ENCODE peak calls at places on chromosome 14, in ten cellular contexts. One of them, this sample, is unnamed.
A peak's percentile ranks its signal among the peaks of the same experiment; 100 is the strongest.

GRCh38 chr14:105142651-105143450 is 25.7 kb downstream of the JAG2 start:
- DNase-seq in endodermal cell: peak; percentile 32
- DNase-seq in uterus: no peak
- DNase-seq in Peyer's patch: peak; percentile 48
- DNase-seq in D341Med: no peak
- DNase-seq in NCI-H1105 treated with DMSO at 0.1 percent for 48 hours: no peak
- DNase-seq in HT1080: no peak
- DNase-seq in tibial artery: peak; percentile 60
- DNase-seq in activated naive CD4-positive, alpha-beta T cell treated with Interleukin-2 at 50 U/mL for 16 hours: no peak
- DNase-seq in stimulated activated CD4-positive, alpha-beta T cell treated with anti-CD3 and anti-CD28 coated beads, Interleukin-4, amount 100 ng/mL, for 48 hours: no peak
- DNase-seq in this sample: no peak

GRCh38 chr14:69400154-69400553 is 1.7 kb downstream of the SLC39A9 start:
- DNase-seq in endodermal cell: no peak
- DNase-seq in uterus: no peak
- DNase-seq in Peyer's patch: no peak
- DNase-seq in D341Med: no peak
- DNase-seq in NCI-H1105 treated with DMSO at 0.1 percent for 48 hours: no peak
- DNase-seq in HT1080: no peak
- DNase-seq in tibial artery: no peak
- DNase-seq in activated naive CD4-positive, alpha-beta T cell treated with Interleukin-2 at 50 U/mL for 16 hours: no peak
- DNase-seq in stimulated activated CD4-positive, alpha-beta T cell treated with anti-CD3 and anti-CD28 coated beads, Interleukin-4, amount 100 ng/mL, for 48 hours: no peak
- DNase-seq in this sample: no peak

GRCh38 chr14:47044841-47045240 is 393.3 kb upstream of the RPL10L start:
- DNase-seq in endodermal cell: peak; percentile 71
- DNase-seq in uterus: no peak
- DNase-seq in Peyer's patch: no peak
- DNase-seq in D341Med: peak; percentile 61
- DNase-seq in NCI-H1105 treated with DMSO at 0.1 percent for 48 hours: peak; percentile 71
- DNase-seq in HT1080: peak; percentile 10
- DNase-seq in tibial artery: no peak
- DNase-seq in activated naive CD4-positive, alpha-beta T cell treated with Interleukin-2 at 50 U/mL for 16 hours: no peak
- DNase-seq in stimulated activated CD4-positive, alpha-beta T cell treated with anti-CD3 and anti-CD28 coated beads, Interleukin-4, amount 100 ng/mL, for 48 hours: no peak
- DNase-seq in this sample: no peak

GRCh38 chr14:103296007-103296406 is 38.0 kb upstream of the EIF5 start:
- DNase-seq in endodermal cell: no peak
- DNase-seq in uterus: no peak
- DNase-seq in Peyer's patch: no peak
- DNase-seq in D341Med: no peak
- DNase-seq in NCI-H1105 treated with DMSO at 0.1 percent for 48 hours: no peak
- DNase-seq in HT1080: peak; percentile 72
- DNase-seq in tibial artery: no peak
- DNase-seq in activated naive CD4-positive, alpha-beta T cell treated with Interleukin-2 at 50 U/mL for 16 hours: no peak
- DNase-seq in stimulated activated CD4-positive, alpha-beta T cell treated with anti-CD3 and anti-CD28 coated beads, Interleukin-4, amount 100 ng/mL, for 48 hours: no peak
- DNase-seq in this sample: peak; percentile 19

GRCh38 chr14:54692261-54692861 is 125.4 kb downstream of the SAMD4A start:
- DNase-seq in endodermal cell: no peak
- DNase-seq in uterus: no peak
- DNase-seq in Peyer's patch: no peak
- DNase-seq in D341Med: no peak
- DNase-seq in NCI-H1105 treated with DMSO at 0.1 percent for 48 hours: no peak
- DNase-seq in HT1080: no peak
- DNase-seq in tibial artery: no peak
- DNase-seq in activated naive CD4-positive, alpha-beta T cell treated with Interleukin-2 at 50 U/mL for 16 hours: no peak
- DNase-seq in stimulated activated CD4-positive, alpha-beta T cell treated with anti-CD3 and anti-CD28 coated beads, Interleukin-4, amount 100 ng/mL, for 48 hours: no peak
- DNase-seq in this sample: no peak

GRCh38 chr14:75449703-75450102 is 21.9 kb downstream of the JDP2 start:
- DNase-seq in endodermal cell: no peak
- DNase-seq in uterus: no peak
- DNase-seq in Peyer's patch: no peak
- DNase-seq in D341Med: no peak
- DNase-seq in NCI-H1105 treated with DMSO at 0.1 percent for 48 hours: no peak
- DNase-seq in HT1080: no peak
- DNase-seq in tibial artery: no peak
- DNase-seq in activated naive CD4-positive, alpha-beta T cell treated with Interleukin-2 at 50 U/mL for 16 hours: no peak
- DNase-seq in stimulated activated CD4-positive, alpha-beta T cell treated with anti-CD3 and anti-CD28 coated beads, Interleukin-4, amount 100 ng/mL, for 48 hours: no peak
- DNase-seq in this sample: no peak

GRCh38 chr14:101350710-101351109 is 210.6 kb upstream of the DIO3 start:
- DNase-seq in endodermal cell: peak; percentile 36
- DNase-seq in uterus: peak; percentile 84
- DNase-seq in Peyer's patch: no peak
- DNase-seq in D341Med: no peak
- DNase-seq in NCI-H1105 treated with DMSO at 0.1 percent for 48 hours: no peak
- DNase-seq in HT1080: no peak
- DNase-seq in tibial artery: no peak
- DNase-seq in activated naive CD4-positive, alpha-beta T cell treated with Interleukin-2 at 50 U/mL for 16 hours: no peak
- DNase-seq in stimulated activated CD4-positive, alpha-beta T cell treated with anti-CD3 and anti-CD28 coated beads, Interleukin-4, amount 100 ng/mL, for 48 hours: no peak
- DNase-seq in this sample: no peak

GRCh38 chr14:23669441-23669840 is 33.3 kb downstream of the DHRS2 start:
- DNase-seq in endodermal cell: no peak
- DNase-seq in uterus: no peak
- DNase-seq in Peyer's patch: no peak
- DNase-seq in D341Med: no peak
- DNase-seq in NCI-H1105 treated with DMSO at 0.1 percent for 48 hours: no peak
- DNase-seq in HT1080: no peak
- DNase-seq in tibial artery: no peak
- DNase-seq in activated naive CD4-positive, alpha-beta T cell treated with Interleukin-2 at 50 U/mL for 16 hours: no peak
- DNase-seq in stimulated activated CD4-positive, alpha-beta T cell treated with anti-CD3 and anti-CD28 coated beads, Interleukin-4, amount 100 ng/mL, for 48 hours: no peak
- DNase-seq in this sample: no peak

GRCh38 chr14:73726025-73726961 is 12.1 kb upstream of the PNMA1 start:
- DNase-seq in endodermal cell: no peak
- DNase-seq in uterus: no peak
- DNase-seq in Peyer's patch: no peak
- DNase-seq in D341Med: no peak
- DNase-seq in NCI-H1105 treated with DMSO at 0.1 percent for 48 hours: no peak
- DNase-seq in HT1080: peak; percentile 23
- DNase-seq in tibial artery: peak; percentile 66
- DNase-seq in activated naive CD4-positive, alpha-beta T cell treated with Interleukin-2 at 50 U/mL for 16 hours: no peak
- DNase-seq in stimulated activated CD4-positive, alpha-beta T cell treated with anti-CD3 and anti-CD28 coated beads, Interleukin-4, amount 100 ng/mL, for 48 hours: no peak
- DNase-seq in this sample: peak; percentile 48

GRCh38 chr14:103427485-103428443 is 42.5 kb downstream of the MARK3 start:
- DNase-seq in endodermal cell: peak; percentile 82
- DNase-seq in uterus: peak; percentile 43
- DNase-seq in Peyer's patch: no peak
- DNase-seq in D341Med: no peak
- DNase-seq in NCI-H1105 treated with DMSO at 0.1 percent for 48 hours: no peak
- DNase-seq in HT1080: peak; percentile 94
- DNase-seq in tibial artery: no peak
- DNase-seq in activated naive CD4-positive, alpha-beta T cell treated with Interleukin-2 at 50 U/mL for 16 hours: peak; percentile 8
- DNase-seq in stimulated activated CD4-positive, alpha-beta T cell treated with anti-CD3 and anti-CD28 coated beads, Interleukin-4, amount 100 ng/mL, for 48 hours: no peak
- DNase-seq in this sample: peak; percentile 36

GRCh38 chr14:21703357-21704339 is 30.0 kb upstream of the OR4E1 start:
- DNase-seq in endodermal cell: no peak
- DNase-seq in uterus: no peak
- DNase-seq in Peyer's patch: no peak
- DNase-seq in D341Med: no peak
- DNase-seq in NCI-H1105 treated with DMSO at 0.1 percent for 48 hours: no peak
- DNase-seq in HT1080: no peak
- DNase-seq in tibial artery: no peak
- DNase-seq in activated naive CD4-positive, alpha-beta T cell treated with Interleukin-2 at 50 U/mL for 16 hours: no peak
- DNase-seq in stimulated activated CD4-positive, alpha-beta T cell treated with anti-CD3 and anti-CD28 coated beads, Interleukin-4, amount 100 ng/mL, for 48 hours: no peak
- DNase-seq in this sample: no peak

GRCh38 chr14:35196571-35196970 is 74.2 kb downstream of the PRORP start:
- DNase-seq in endodermal cell: no peak
- DNase-seq in uterus: no peak
- DNase-seq in Peyer's patch: no peak
- DNase-seq in D341Med: no peak
- DNase-seq in NCI-H1105 treated with DMSO at 0.1 percent for 48 hours: no peak
- DNase-seq in HT1080: no peak
- DNase-seq in tibial artery: no peak
- DNase-seq in activated naive CD4-positive, alpha-beta T cell treated with Interleukin-2 at 50 U/mL for 16 hours: no peak
- DNase-seq in stimulated activated CD4-positive, alpha-beta T cell treated with anti-CD3 and anti-CD28 coated beads, Interleukin-4, amount 100 ng/mL, for 48 hours: no peak
- DNase-seq in this sample: no peak

GRCh38 chr14:69094481-69094880 is 58.4 kb downstream of the DCAF5 start:
- DNase-seq in endodermal cell: no peak
- DNase-seq in uterus: no peak
- DNase-seq in Peyer's patch: no peak
- DNase-seq in D341Med: no peak
- DNase-seq in NCI-H1105 treated with DMSO at 0.1 percent for 48 hours: no peak
- DNase-seq in HT1080: no peak
- DNase-seq in tibial artery: no peak
- DNase-seq in activated naive CD4-positive, alpha-beta T cell treated with Interleukin-2 at 50 U/mL for 16 hours: no peak
- DNase-seq in stimulated activated CD4-positive, alpha-beta T cell treated with anti-CD3 and anti-CD28 coated beads, Interleukin-4, amount 100 ng/mL, for 48 hours: no peak
- DNase-seq in this sample: no peak

GRCh38 chr14:51552275-51552674 is 99.4 kb upstream of the FRMD6 start:
- DNase-seq in endodermal cell: no peak
- DNase-seq in uterus: no peak
- DNase-seq in Peyer's patch: no peak
- DNase-seq in D341Med: peak; percentile 43
- DNase-seq in NCI-H1105 treated with DMSO at 0.1 percent for 48 hours: no peak
- DNase-seq in HT1080: no peak
- DNase-seq in tibial artery: no peak
- DNase-seq in activated naive CD4-positive, alpha-beta T cell treated with Interleukin-2 at 50 U/mL for 16 hours: no peak
- DNase-seq in stimulated activated CD4-positive, alpha-beta T cell treated with anti-CD3 and anti-CD28 coated beads, Interleukin-4, amount 100 ng/mL, for 48 hours: no peak
- DNase-seq in this sample: no peak

GRCh38 chr14:74985028-74985310 is 17.8 kb upstream of the EIF2B2 start:
- DNase-seq in endodermal cell: no peak
- DNase-seq in uterus: no peak
- DNase-seq in Peyer's patch: no peak
- DNase-seq in D341Med: no peak
- DNase-seq in NCI-H1105 treated with DMSO at 0.1 percent for 48 hours: no peak
- DNase-seq in HT1080: no peak
- DNase-seq in tibial artery: peak; percentile 94
- DNase-seq in activated naive CD4-positive, alpha-beta T cell treated with Interleukin-2 at 50 U/mL for 16 hours: no peak
- DNase-seq in stimulated activated CD4-positive, alpha-beta T cell treated with anti-CD3 and anti-CD28 coated beads, Interleukin-4, amount 100 ng/mL, for 48 hours: no peak
- DNase-seq in this sample: no peak

GRCh38 chr14:104331871-104332605 is 193.7 kb downstream of the KIF26A start:
- DNase-seq in endodermal cell: peak; percentile 56
- DNase-seq in uterus: no peak
- DNase-seq in Peyer's patch: no peak
- DNase-seq in D341Med: no peak
- DNase-seq in NCI-H1105 treated with DMSO at 0.1 percent for 48 hours: no peak
- DNase-seq in HT1080: no peak
- DNase-seq in tibial artery: no peak
- DNase-seq in activated naive CD4-positive, alpha-beta T cell treated with Interleukin-2 at 50 U/mL for 16 hours: no peak
- DNase-seq in stimulated activated CD4-positive, alpha-beta T cell treated with anti-CD3 and anti-CD28 coated beads, Interleukin-4, amount 100 ng/mL, for 48 hours: no peak
- DNase-seq in this sample: no peak

GRCh38 chr14:99468081-99468480 is 12.6 kb downstream of the SETD3 start:
- DNase-seq in endodermal cell: no peak
- DNase-seq in uterus: no peak
- DNase-seq in Peyer's patch: no peak
- DNase-seq in D341Med: no peak
- DNase-seq in NCI-H1105 treated with DMSO at 0.1 percent for 48 hours: no peak
- DNase-seq in HT1080: no peak
- DNase-seq in tibial artery: no peak
- DNase-seq in activated naive CD4-positive, alpha-beta T cell treated with Interleukin-2 at 50 U/mL for 16 hours: no peak
- DNase-seq in stimulated activated CD4-positive, alpha-beta T cell treated with anti-CD3 and anti-CD28 coated beads, Interleukin-4, amount 100 ng/mL, for 48 hours: no peak
- DNase-seq in this sample: no peak

GRCh38 chr14:55556929-55557623 is 22.9 kb upstream of the KTN1 start:
- DNase-seq in endodermal cell: no peak
- DNase-seq in uterus: no peak
- DNase-seq in Peyer's patch: no peak
- DNase-seq in D341Med: peak; percentile 38
- DNase-seq in NCI-H1105 treated with DMSO at 0.1 percent for 48 hours: peak; percentile 91
- DNase-seq in HT1080: peak; percentile 95
- DNase-seq in tibial artery: peak; percentile 78
- DNase-seq in activated naive CD4-positive, alpha-beta T cell treated with Interleukin-2 at 50 U/mL for 16 hours: no peak
- DNase-seq in stimulated activated CD4-positive, alpha-beta T cell treated with anti-CD3 and anti-CD28 coated beads, Interleukin-4, amount 100 ng/mL, for 48 hours: no peak
- DNase-seq in this sample: peak; percentile 90

GRCh38 chr14:39247256-39247655 is 13.5 kb downstream of the MIA2 start:
- DNase-seq in endodermal cell: no peak
- DNase-seq in uterus: no peak
- DNase-seq in Peyer's patch: no peak
- DNase-seq in D341Med: no peak
- DNase-seq in NCI-H1105 treated with DMSO at 0.1 percent for 48 hours: no peak
- DNase-seq in HT1080: peak; percentile 85
- DNase-seq in tibial artery: no peak
- DNase-seq in activated naive CD4-positive, alpha-beta T cell treated with Interleukin-2 at 50 U/mL for 16 hours: no peak
- DNase-seq in stimulated activated CD4-positive, alpha-beta T cell treated with anti-CD3 and anti-CD28 coated beads, Interleukin-4, amount 100 ng/mL, for 48 hours: no peak
- DNase-seq in this sample: peak; percentile 35

GRCh38 chr14:69117020-69117767 is 35.7 kb downstream of the DCAF5 start:
- DNase-seq in endodermal cell: no peak
- DNase-seq in uterus: no peak
- DNase-seq in Peyer's patch: no peak
- DNase-seq in D341Med: no peak
- DNase-seq in NCI-H1105 treated with DMSO at 0.1 percent for 48 hours: no peak
- DNase-seq in HT1080: no peak
- DNase-seq in tibial artery: no peak
- DNase-seq in activated naive CD4-positive, alpha-beta T cell treated with Interleukin-2 at 50 U/mL for 16 hours: no peak
- DNase-seq in stimulated activated CD4-positive, alpha-beta T cell treated with anti-CD3 and anti-CD28 coated beads, Interleukin-4, amount 100 ng/mL, for 48 hours: no peak
- DNase-seq in this sample: no peak

GRCh38 chr14:75476274-75476995 is 45.8 kb upstream of the BATF start:
- DNase-seq in endodermal cell: peak; percentile 61
- DNase-seq in uterus: no peak
- DNase-seq in Peyer's patch: no peak
- DNase-seq in D341Med: no peak
- DNase-seq in NCI-H1105 treated with DMSO at 0.1 percent for 48 hours: no peak
- DNase-seq in HT1080: no peak
- DNase-seq in tibial artery: peak; percentile 24
- DNase-seq in activated naive CD4-positive, alpha-beta T cell treated with Interleukin-2 at 50 U/mL for 16 hours: no peak
- DNase-seq in stimulated activated CD4-positive, alpha-beta T cell treated with anti-CD3 and anti-CD28 coated beads, Interleukin-4, amount 100 ng/mL, for 48 hours: no peak
- DNase-seq in this sample: no peak

GRCh38 chr14:56809262-56810215 is 740 bp downstream of the OTX2 start:
- DNase-seq in endodermal cell: peak; percentile 64
- DNase-seq in uterus: no peak
- DNase-seq in Peyer's patch: no peak
- DNase-seq in D341Med: no peak
- DNase-seq in NCI-H1105 treated with DMSO at 0.1 percent for 48 hours: no peak
- DNase-seq in HT1080: no peak
- DNase-seq in tibial artery: no peak
- DNase-seq in activated naive CD4-positive, alpha-beta T cell treated with Interleukin-2 at 50 U/mL for 16 hours: no peak
- DNase-seq in stimulated activated CD4-positive, alpha-beta T cell treated with anti-CD3 and anti-CD28 coated beads, Interleukin-4, amount 100 ng/mL, for 48 hours: no peak
- DNase-seq in this sample: no peak

GRCh38 chr14:103391048-103391447 is 5.8 kb downstream of the MARK3 start:
- DNase-seq in endodermal cell: no peak
- DNase-seq in uterus: no peak
- DNase-seq in Peyer's patch: no peak
- DNase-seq in D341Med: peak; percentile 53
- DNase-seq in NCI-H1105 treated with DMSO at 0.1 percent for 48 hours: peak; percentile 18
- DNase-seq in HT1080: peak; percentile 75
- DNase-seq in tibial artery: no peak
- DNase-seq in activated naive CD4-positive, alpha-beta T cell treated with Interleukin-2 at 50 U/mL for 16 hours: peak; percentile 37
- DNase-seq in stimulated activated CD4-positive, alpha-beta T cell treated with anti-CD3 and anti-CD28 coated beads, Interleukin-4, amount 100 ng/mL, for 48 hours: peak; percentile 23
- DNase-seq in this sample: no peak

GRCh38 chr14:84969501-84969900 is 560.4 kb upstream of the FLRT2 start:
- DNase-seq in endodermal cell: no peak
- DNase-seq in uterus: no peak
- DNase-seq in Peyer's patch: no peak
- DNase-seq in D341Med: no peak
- DNase-seq in NCI-H1105 treated with DMSO at 0.1 percent for 48 hours: no peak
- DNase-seq in HT1080: peak; percentile 23
- DNase-seq in tibial artery: no peak
- DNase-seq in activated naive CD4-positive, alpha-beta T cell treated with Interleukin-2 at 50 U/mL for 16 hours: no peak
- DNase-seq in stimulated activated CD4-positive, alpha-beta T cell treated with anti-CD3 and anti-CD28 coated beads, Interleukin-4, amount 100 ng/mL, for 48 hours: no peak
- DNase-seq in this sample: no peak

GRCh38 chr14:51922624-51923023 is 62.2 kb downstream of the GNG2 start:
- DNase-seq in endodermal cell: no peak
- DNase-seq in uterus: no peak
- DNase-seq in Peyer's patch: no peak
- DNase-seq in D341Med: no peak
- DNase-seq in NCI-H1105 treated with DMSO at 0.1 percent for 48 hours: no peak
- DNase-seq in HT1080: no peak
- DNase-seq in tibial artery: no peak
- DNase-seq in activated naive CD4-positive, alpha-beta T cell treated with Interleukin-2 at 50 U/mL for 16 hours: no peak
- DNase-seq in stimulated activated CD4-positive, alpha-beta T cell treated with anti-CD3 and anti-CD28 coated beads, Interleukin-4, amount 100 ng/mL, for 48 hours: no peak
- DNase-seq in this sample: no peak

GRCh38 chr14:20332946-20333782 is at the start of gene CCNB1IP1:
- DNase-seq in endodermal cell: peak; percentile 81
- DNase-seq in uterus: peak; percentile 50
- DNase-seq in Peyer's patch: peak; percentile 59
- DNase-seq in D341Med: peak; percentile 80
- DNase-seq in NCI-H1105 treated with DMSO at 0.1 percent for 48 hours: peak; percentile 95
- DNase-seq in HT1080: peak; percentile 89
- DNase-seq in tibial artery: peak; percentile 80
- DNase-seq in activated naive CD4-positive, alpha-beta T cell treated with Interleukin-2 at 50 U/mL for 16 hours: peak; percentile 32
- DNase-seq in stimulated activated CD4-positive, alpha-beta T cell treated with anti-CD3 and anti-CD28 coated beads, Interleukin-4, amount 100 ng/mL, for 48 hours: peak; percentile 41
- DNase-seq in this sample: peak; percentile 66

GRCh38 chr14:67820428-67820881 is 876 bp downstream of the RAD51B start:
- DNase-seq in endodermal cell: peak; percentile 54
- DNase-seq in uterus: no peak
- DNase-seq in Peyer's patch: no peak
- DNase-seq in D341Med: no peak
- DNase-seq in NCI-H1105 treated with DMSO at 0.1 percent for 48 hours: peak; percentile 10
- DNase-seq in HT1080: peak; percentile 15
- DNase-seq in tibial artery: no peak
- DNase-seq in activated naive CD4-positive, alpha-beta T cell treated with Interleukin-2 at 50 U/mL for 16 hours: no peak
- DNase-seq in stimulated activated CD4-positive, alpha-beta T cell treated with anti-CD3 and anti-CD28 coated beads, Interleukin-4, amount 100 ng/mL, for 48 hours: no peak
- DNase-seq in this sample: peak; percentile 28

GRCh38 chr14:85532981-85533820 is 3.3 kb downstream of the FLRT2 start:
- DNase-seq in endodermal cell: peak; percentile 94
- DNase-seq in uterus: peak; percentile 42
- DNase-seq in Peyer's patch: peak; percentile 47
- DNase-seq in D341Med: peak; percentile 70
- DNase-seq in NCI-H1105 treated with DMSO at 0.1 percent for 48 hours: peak; percentile 48
- DNase-seq in HT1080: peak; percentile 71
- DNase-seq in tibial artery: peak; percentile 76
- DNase-seq in activated naive CD4-positive, alpha-beta T cell treated with Interleukin-2 at 50 U/mL for 16 hours: no peak
- DNase-seq in stimulated activated CD4-positive, alpha-beta T cell treated with anti-CD3 and anti-CD28 coated beads, Interleukin-4, amount 100 ng/mL, for 48 hours: no peak
- DNase-seq in this sample: no peak

This sample was measured in RCC 7860.